ENCODE peak calls at places on chromosome 10, in four cellular contexts. One of them, this sample, is unnamed.

GRCh38 chr10:43126759-43127424 is 11.4 kb upstream of the CSGALNACT2 start:
- DNase-seq in sigmoid colon: no peak
- DNase-seq in ovary: no peak
- DNase-seq in hepatocyte: no peak
- DNase-seq in this sample: no peak

GRCh38 chr10:114026189-114027040 is 17.3 kb upstream of the ADRB1 start:
- DNase-seq in sigmoid colon: no peak
- DNase-seq in ovary: no peak
- DNase-seq in hepatocyte: peak
- DNase-seq in this sample: peak

GRCh38 chr10:87817291-87817872 is 644 bp downstream of the ATAD1 start:
- DNase-seq in sigmoid colon: no peak
- DNase-seq in ovary: no peak
- DNase-seq in hepatocyte: no peak
- DNase-seq in this sample: peak

GRCh38 chr10:114869500-114869899 is 47.9 kb downstream of the FHIP2A start:
- DNase-seq in sigmoid colon: no peak
- DNase-seq in ovary: no peak
- DNase-seq in hepatocyte: no peak
- DNase-seq in this sample: no peak

GRCh38 chr10:44463511-44464121 is 78.7 kb upstream of the CXCL12 start:
- DNase-seq in sigmoid colon: no peak
- DNase-seq in ovary: no peak
- DNase-seq in hepatocyte: no peak
- DNase-seq in this sample: no peak

GRCh38 chr10:129964611-129965417 is 740 bp upstream of the EBF3 start:
- DNase-seq in sigmoid colon: peak
- DNase-seq in ovary: no peak
- DNase-seq in hepatocyte: no peak
- DNase-seq in this sample: no peak

GRCh38 chr10:113273151-113273876 is 279.5 kb upstream of the HABP2 start:
- DNase-seq in sigmoid colon: no peak
- DNase-seq in ovary: no peak
- DNase-seq in hepatocyte: no peak
- DNase-seq in this sample: no peak

GRCh38 chr10:119377431-119377830 is 165.1 kb downstream of the RGS10 start:
- DNase-seq in sigmoid colon: no peak
- DNase-seq in ovary: no peak
- DNase-seq in hepatocyte: no peak
- DNase-seq in this sample: no peak

GRCh38 chr10:123301077-123301875 is 147.1 kb downstream of the BUB3 start:
- DNase-seq in sigmoid colon: no peak
- DNase-seq in ovary: no peak
- DNase-seq in hepatocyte: peak
- DNase-seq in this sample: peak

GRCh38 chr10:133276435-133277201 is at the start of gene ADAM8:
- DNase-seq in sigmoid colon: no peak
- DNase-seq in ovary: no peak
- DNase-seq in hepatocyte: peak
- DNase-seq in this sample: peak

GRCh38 chr10:84333864-84334451 is 5.6 kb downstream of the CCSER2 start:
- DNase-seq in sigmoid colon: no peak
- DNase-seq in ovary: no peak
- DNase-seq in hepatocyte: no peak
- DNase-seq in this sample: peak

GRCh38 chr10:104736006-104736405 is 94.9 kb downstream of the SORCS3 start:
- DNase-seq in sigmoid colon: no peak
- DNase-seq in ovary: peak
- DNase-seq in hepatocyte: no peak
- DNase-seq in this sample: no peak

GRCh38 chr10:79007037-79007842 is 61.5 kb upstream of the ZMIZ1 start:
- DNase-seq in sigmoid colon: peak
- DNase-seq in ovary: no peak
- DNase-seq in hepatocyte: no peak
- DNase-seq in this sample: peak

GRCh38 chr10:22693860-22694259 is 20.5 kb downstream of the PIP4K2A start:
- DNase-seq in sigmoid colon: no peak
- DNase-seq in ovary: no peak
- DNase-seq in hepatocyte: no peak
- DNase-seq in this sample: no peak

GRCh38 chr10:124419635-124420034 is 912 bp upstream of the OAT start:
- DNase-seq in sigmoid colon: no peak
- DNase-seq in ovary: peak
- DNase-seq in hepatocyte: no peak
- DNase-seq in this sample: no peak

GRCh38 chr10:19788075-19788686 is 28.1 kb upstream of the PLXDC2 start:
- DNase-seq in sigmoid colon: no peak
- DNase-seq in ovary: no peak
- DNase-seq in hepatocyte: peak
- DNase-seq in this sample: peak

GRCh38 chr10:132597654-132598053 is 60.1 kb downstream of the INPP5A start:
- DNase-seq in sigmoid colon: no peak
- DNase-seq in ovary: no peak
- DNase-seq in hepatocyte: no peak
- DNase-seq in this sample: no peak

GRCh38 chr10:130512936-130513335 is 376.7 kb downstream of the GLRX3 start:
- DNase-seq in sigmoid colon: no peak
- DNase-seq in ovary: no peak
- DNase-seq in hepatocyte: no peak
- DNase-seq in this sample: no peak

GRCh38 chr10:127968659-127969058 is 61.8 kb downstream of the PTPRE start:
- DNase-seq in sigmoid colon: no peak
- DNase-seq in ovary: no peak
- DNase-seq in hepatocyte: no peak
- DNase-seq in this sample: no peak

GRCh38 chr10:69896601-69897000 is 94.9 kb downstream of the COL13A1 start:
- DNase-seq in sigmoid colon: no peak
- DNase-seq in ovary: no peak
- DNase-seq in hepatocyte: no peak
- DNase-seq in this sample: no peak

GRCh38 chr10:12241810-12242529 is 46.0 kb downstream of the CDC123 start:
- DNase-seq in sigmoid colon: no peak
- DNase-seq in ovary: peak
- DNase-seq in hepatocyte: no peak
- DNase-seq in this sample: no peak

GRCh38 chr10:33950216-33950615 is 615.7 kb upstream of the NRP1 start:
- DNase-seq in sigmoid colon: no peak
- DNase-seq in ovary: no peak
- DNase-seq in hepatocyte: no peak
- DNase-seq in this sample: no peak

GRCh38 chr10:90451283-90451682 is 406.6 kb downstream of the HTR7 start:
- DNase-seq in sigmoid colon: no peak
- DNase-seq in ovary: no peak
- DNase-seq in hepatocyte: no peak
- DNase-seq in this sample: peak

GRCh38 chr10:78804356-78805032 is 264.3 kb upstream of the ZMIZ1 start:
- DNase-seq in sigmoid colon: peak
- DNase-seq in ovary: peak
- DNase-seq in hepatocyte: no peak
- DNase-seq in this sample: no peak

GRCh38 chr10:13227031-13227430 is 7.1 kb downstream of the UCMA start:
- DNase-seq in sigmoid colon: peak
- DNase-seq in ovary: no peak
- DNase-seq in hepatocyte: no peak
- DNase-seq in this sample: no peak

This sample was measured in DMS53.